ENCODE peak calls at places on chromosome 11, in six cellular contexts. One of them, this sample, is unnamed.

GRCh38 chr11:61682093-61682732 is 2.0 kb downstream of the DAGLA start:
- DNase-seq in central memory CD4-positive, alpha-beta T cell: no peak
- DNase-seq in right lobe of liver: no peak
- DNase-seq in heart left ventricle: peak; percentile 81
- DNase-seq in T-helper 17 cell: no peak
- DNase-seq in WTC11: no peak
- DNase-seq in this sample: peak; percentile 96

GRCh38 chr11:134466909-134467567 is 55.0 kb upstream of the B3GAT1 start:
- DNase-seq in central memory CD4-positive, alpha-beta T cell: no peak
- DNase-seq in right lobe of liver: no peak
- DNase-seq in heart left ventricle: no peak
- DNase-seq in T-helper 17 cell: no peak
- DNase-seq in WTC11: no peak
- DNase-seq in this sample: peak; percentile 11

GRCh38 chr11:119573858-119574257 is 150.9 kb upstream of the THY1 start:
- DNase-seq in central memory CD4-positive, alpha-beta T cell: no peak
- DNase-seq in right lobe of liver: no peak
- DNase-seq in heart left ventricle: no peak
- DNase-seq in T-helper 17 cell: no peak
- DNase-seq in WTC11: no peak
- DNase-seq in this sample: peak; percentile 14

GRCh38 chr11:19027829-19028595 is 32.5 kb downstream of the MRGPRX2 start:
- DNase-seq in central memory CD4-positive, alpha-beta T cell: no peak
- DNase-seq in right lobe of liver: no peak
- DNase-seq in heart left ventricle: no peak
- DNase-seq in T-helper 17 cell: no peak
- DNase-seq in WTC11: no peak
- DNase-seq in this sample: no peak

GRCh38 chr11:128476729-128477128 is 110.6 kb downstream of the ETS1 start:
- DNase-seq in central memory CD4-positive, alpha-beta T cell: peak; percentile 95
- DNase-seq in right lobe of liver: no peak
- DNase-seq in heart left ventricle: no peak
- DNase-seq in T-helper 17 cell: peak; percentile 69
- DNase-seq in WTC11: no peak
- DNase-seq in this sample: no peak

GRCh38 chr11:1287928-1288327 is 21.5 kb downstream of the TOLLIP start:
- DNase-seq in central memory CD4-positive, alpha-beta T cell: no peak
- DNase-seq in right lobe of liver: no peak
- DNase-seq in heart left ventricle: peak; percentile 12
- DNase-seq in T-helper 17 cell: no peak
- DNase-seq in WTC11: no peak
- DNase-seq in this sample: no peak

GRCh38 chr11:86160546-86161149 is 83.9 kb upstream of the EED start:
- DNase-seq in central memory CD4-positive, alpha-beta T cell: no peak
- DNase-seq in right lobe of liver: no peak
- DNase-seq in heart left ventricle: no peak
- DNase-seq in T-helper 17 cell: no peak
- DNase-seq in WTC11: no peak
- DNase-seq in this sample: no peak

GRCh38 chr11:19713221-19714092 is 820 bp downstream of the NAV2 start:
- DNase-seq in central memory CD4-positive, alpha-beta T cell: no peak
- DNase-seq in right lobe of liver: no peak
- DNase-seq in heart left ventricle: peak; percentile 42
- DNase-seq in T-helper 17 cell: no peak
- DNase-seq in WTC11: peak; percentile 37
- DNase-seq in this sample: peak; percentile 87

GRCh38 chr11:26964335-26964734 is 29.6 kb upstream of the FIBIN start:
- DNase-seq in central memory CD4-positive, alpha-beta T cell: no peak
- DNase-seq in right lobe of liver: no peak
- DNase-seq in heart left ventricle: no peak
- DNase-seq in T-helper 17 cell: no peak
- DNase-seq in WTC11: no peak
- DNase-seq in this sample: no peak

GRCh38 chr11:92844197-92844596 is 125.3 kb upstream of the MTNR1B start:
- DNase-seq in central memory CD4-positive, alpha-beta T cell: no peak
- DNase-seq in right lobe of liver: no peak
- DNase-seq in heart left ventricle: no peak
- DNase-seq in T-helper 17 cell: no peak
- DNase-seq in WTC11: no peak
- DNase-seq in this sample: no peak

GRCh38 chr11:19698493-19699292 is 13.9 kb upstream of the NAV2 start:
- DNase-seq in central memory CD4-positive, alpha-beta T cell: no peak
- DNase-seq in right lobe of liver: peak; percentile 92
- DNase-seq in heart left ventricle: peak; percentile 89
- DNase-seq in T-helper 17 cell: no peak
- DNase-seq in WTC11: no peak
- DNase-seq in this sample: no peak

GRCh38 chr11:109320595-109320994 is 101.4 kb upstream of the C11orf87 start:
- DNase-seq in central memory CD4-positive, alpha-beta T cell: no peak
- DNase-seq in right lobe of liver: no peak
- DNase-seq in heart left ventricle: no peak
- DNase-seq in T-helper 17 cell: no peak
- DNase-seq in WTC11: no peak
- DNase-seq in this sample: peak; percentile 57

GRCh38 chr11:125591659-125592304 is 870 bp upstream of the STT3A start:
- DNase-seq in central memory CD4-positive, alpha-beta T cell: no peak
- DNase-seq in right lobe of liver: peak; percentile 52
- DNase-seq in heart left ventricle: peak; percentile 45
- DNase-seq in T-helper 17 cell: peak; percentile 22
- DNase-seq in WTC11: peak; percentile 44
- DNase-seq in this sample: peak; percentile 65

GRCh38 chr11:95499516-95500135 is 268.6 kb upstream of the SESN3 start:
- DNase-seq in central memory CD4-positive, alpha-beta T cell: no peak
- DNase-seq in right lobe of liver: no peak
- DNase-seq in heart left ventricle: no peak
- DNase-seq in T-helper 17 cell: no peak
- DNase-seq in WTC11: no peak
- DNase-seq in this sample: no peak

GRCh38 chr11:65109231-65110198 is 2.2 kb upstream of the TM7SF2 start:
- DNase-seq in central memory CD4-positive, alpha-beta T cell: no peak
- DNase-seq in right lobe of liver: no peak
- DNase-seq in heart left ventricle: no peak
- DNase-seq in T-helper 17 cell: no peak
- DNase-seq in WTC11: no peak
- DNase-seq in this sample: no peak

GRCh38 chr11:126111458-126112116 is 48.9 kb upstream of the CDON start:
- DNase-seq in central memory CD4-positive, alpha-beta T cell: no peak
- DNase-seq in right lobe of liver: no peak
- DNase-seq in heart left ventricle: peak; percentile 78
- DNase-seq in T-helper 17 cell: no peak
- DNase-seq in WTC11: no peak
- DNase-seq in this sample: no peak

GRCh38 chr11:34650528-34650927 is 29.6 kb downstream of the EHF start:
- DNase-seq in central memory CD4-positive, alpha-beta T cell: peak; percentile 87
- DNase-seq in right lobe of liver: no peak
- DNase-seq in heart left ventricle: no peak
- DNase-seq in T-helper 17 cell: peak; percentile 33
- DNase-seq in WTC11: no peak
- DNase-seq in this sample: no peak

GRCh38 chr11:125562430-125562829 is 6.8 kb upstream of the EI24 start:
- DNase-seq in central memory CD4-positive, alpha-beta T cell: no peak
- DNase-seq in right lobe of liver: no peak
- DNase-seq in heart left ventricle: no peak
- DNase-seq in T-helper 17 cell: no peak
- DNase-seq in WTC11: no peak
- DNase-seq in this sample: no peak

GRCh38 chr11:16881074-16881709 is 133.0 kb downstream of the PLEKHA7 start:
- DNase-seq in central memory CD4-positive, alpha-beta T cell: no peak
- DNase-seq in right lobe of liver: peak; percentile 48
- DNase-seq in heart left ventricle: peak; percentile 79
- DNase-seq in T-helper 17 cell: no peak
- DNase-seq in WTC11: peak; percentile 22
- DNase-seq in this sample: peak; percentile 83

GRCh38 chr11:84886344-84886743 is 740.8 kb downstream of the DLG2 start:
- DNase-seq in central memory CD4-positive, alpha-beta T cell: no peak
- DNase-seq in right lobe of liver: no peak
- DNase-seq in heart left ventricle: peak; percentile 28
- DNase-seq in T-helper 17 cell: no peak
- DNase-seq in WTC11: no peak
- DNase-seq in this sample: no peak

GRCh38 chr11:27282806-27283205 is 80.2 kb downstream of the CCDC34 start:
- DNase-seq in central memory CD4-positive, alpha-beta T cell: no peak
- DNase-seq in right lobe of liver: peak; percentile 48
- DNase-seq in heart left ventricle: peak; percentile 27
- DNase-seq in T-helper 17 cell: no peak
- DNase-seq in WTC11: no peak
- DNase-seq in this sample: peak; percentile 53

GRCh38 chr11:18836415-18836814 is 44.8 kb upstream of the PTPN5 start:
- DNase-seq in central memory CD4-positive, alpha-beta T cell: no peak
- DNase-seq in right lobe of liver: no peak
- DNase-seq in heart left ventricle: no peak
- DNase-seq in T-helper 17 cell: no peak
- DNase-seq in WTC11: peak; percentile 22
- DNase-seq in this sample: peak; percentile 8

GRCh38 chr11:78800756-78801155 is 226.1 kb upstream of the NARS2 start:
- DNase-seq in central memory CD4-positive, alpha-beta T cell: no peak
- DNase-seq in right lobe of liver: no peak
- DNase-seq in heart left ventricle: no peak
- DNase-seq in T-helper 17 cell: no peak
- DNase-seq in WTC11: no peak
- DNase-seq in this sample: no peak

GRCh38 chr11:15199693-15200092 is 85.0 kb downstream of the INSC start:
- DNase-seq in central memory CD4-positive, alpha-beta T cell: no peak
- DNase-seq in right lobe of liver: peak; percentile 95
- DNase-seq in heart left ventricle: peak; percentile 76
- DNase-seq in T-helper 17 cell: no peak
- DNase-seq in WTC11: no peak
- DNase-seq in this sample: peak; percentile 79

GRCh38 chr11:80327971-80328614 is 887.3 kb upstream of the TENM4 start:
- DNase-seq in central memory CD4-positive, alpha-beta T cell: no peak
- DNase-seq in right lobe of liver: no peak
- DNase-seq in heart left ventricle: no peak
- DNase-seq in T-helper 17 cell: no peak
- DNase-seq in WTC11: peak; percentile 12
- DNase-seq in this sample: no peak

GRCh38 chr11:33664166-33664565 is 36.5 kb downstream of the C11orf91 start:
- DNase-seq in central memory CD4-positive, alpha-beta T cell: no peak
- DNase-seq in right lobe of liver: no peak
- DNase-seq in heart left ventricle: no peak
- DNase-seq in T-helper 17 cell: no peak
- DNase-seq in WTC11: no peak
- DNase-seq in this sample: no peak

GRCh38 chr11:73139476-73140198 is 2.5 kb downstream of the FCHSD2 start:
- DNase-seq in central memory CD4-positive, alpha-beta T cell: no peak
- DNase-seq in right lobe of liver: no peak
- DNase-seq in heart left ventricle: no peak
- DNase-seq in T-helper 17 cell: no peak
- DNase-seq in WTC11: no peak
- DNase-seq in this sample: peak; percentile 71

GRCh38 chr11:45102810-45103621 is 43.4 kb upstream of the PRDM11 start:
- DNase-seq in central memory CD4-positive, alpha-beta T cell: peak; percentile 65
- DNase-seq in right lobe of liver: peak; percentile 64
- DNase-seq in heart left ventricle: peak; percentile 59
- DNase-seq in T-helper 17 cell: peak; percentile 24
- DNase-seq in WTC11: peak; percentile 68
- DNase-seq in this sample: peak; percentile 95

GRCh38 chr11:76620471-76620870 is 50.1 kb downstream of the LRRC32 start:
- DNase-seq in central memory CD4-positive, alpha-beta T cell: no peak
- DNase-seq in right lobe of liver: no peak
- DNase-seq in heart left ventricle: no peak
- DNase-seq in T-helper 17 cell: no peak
- DNase-seq in WTC11: no peak
- DNase-seq in this sample: peak; percentile 91

This sample was measured in osteoblast.